ENCODE peak calls at places on chromosomes 13 and 19, in nine cellular contexts. One of them, this sample, is unnamed.

GRCh38 chr13:103067751-103068563 is 1.7 kb upstream of the SLC10A2 start:
- DNase-seq in adrenal gland: no peak
- DNase-seq in tibial nerve: no peak
- DNase-seq in body of pancreas: no peak
- DNase-seq in right lobe of liver: no peak
- DNase-seq in Peyer's patch: peak; percentile 89
- DNase-seq in spleen: no peak
- DNase-seq in IMR-90: no peak
- DNase-seq in heart left ventricle: no peak
- DNase-seq in this sample: peak; percentile 10

GRCh38 chr13:35818577-35819165 is 312.5 kb downstream of the DCLK1 start:
- DNase-seq in adrenal gland: no peak
- DNase-seq in tibial nerve: no peak
- DNase-seq in body of pancreas: no peak
- DNase-seq in right lobe of liver: no peak
- DNase-seq in Peyer's patch: no peak
- DNase-seq in spleen: no peak
- DNase-seq in IMR-90: peak; percentile 60
- DNase-seq in heart left ventricle: no peak
- DNase-seq in this sample: no peak

GRCh38 chr13:78326608-78327007 is 276.7 kb downstream of the POU4F1 start:
- DNase-seq in adrenal gland: no peak
- DNase-seq in tibial nerve: no peak
- DNase-seq in body of pancreas: no peak
- DNase-seq in right lobe of liver: no peak
- DNase-seq in Peyer's patch: no peak
- DNase-seq in spleen: no peak
- DNase-seq in IMR-90: no peak
- DNase-seq in heart left ventricle: no peak
- DNase-seq in this sample: no peak

GRCh38 chr19:23440791-23441190 is 45.5 kb upstream of the ZNF91 start:
- DNase-seq in adrenal gland: no peak
- DNase-seq in tibial nerve: no peak
- DNase-seq in body of pancreas: no peak
- DNase-seq in right lobe of liver: no peak
- DNase-seq in Peyer's patch: no peak
- DNase-seq in spleen: no peak
- DNase-seq in IMR-90: no peak
- DNase-seq in heart left ventricle: no peak
- DNase-seq in this sample: no peak

GRCh38 chr19:58033741-58034475 is at the start of gene ZSCAN1:
- DNase-seq in adrenal gland: peak; percentile 78
- DNase-seq in tibial nerve: peak; percentile 38
- DNase-seq in body of pancreas: peak; percentile 88
- DNase-seq in right lobe of liver: peak; percentile 79
- DNase-seq in Peyer's patch: peak; percentile 69
- DNase-seq in spleen: peak; percentile 77
- DNase-seq in IMR-90: peak; percentile 41
- DNase-seq in heart left ventricle: peak; percentile 93
- DNase-seq in this sample: peak; percentile 90

GRCh38 chr19:31356587-31357314 is 7.5 kb upstream of the TSHZ3 start:
- DNase-seq in adrenal gland: peak; percentile 47
- DNase-seq in tibial nerve: no peak
- DNase-seq in body of pancreas: peak; percentile 60
- DNase-seq in right lobe of liver: no peak
- DNase-seq in Peyer's patch: peak; percentile 54
- DNase-seq in spleen: peak; percentile 86
- DNase-seq in IMR-90: no peak
- DNase-seq in heart left ventricle: no peak
- DNase-seq in this sample: peak; percentile 47

GRCh38 chr19:10228925-10229324 is 2.2 kb downstream of the S1PR2 start:
- DNase-seq in adrenal gland: no peak
- DNase-seq in tibial nerve: peak; percentile 31
- DNase-seq in body of pancreas: peak; percentile 24
- DNase-seq in right lobe of liver: no peak
- DNase-seq in Peyer's patch: peak; percentile 66
- DNase-seq in spleen: no peak
- DNase-seq in IMR-90: peak; percentile 41
- DNase-seq in heart left ventricle: no peak
- DNase-seq in this sample: no peak

GRCh38 chr13:80131204-80131603 is 209.7 kb downstream of the SPRY2 start:
- DNase-seq in adrenal gland: peak; percentile 60
- DNase-seq in tibial nerve: peak; percentile 43
- DNase-seq in body of pancreas: peak; percentile 82
- DNase-seq in right lobe of liver: peak; percentile 86
- DNase-seq in Peyer's patch: peak; percentile 71
- DNase-seq in spleen: no peak
- DNase-seq in IMR-90: peak; percentile 46
- DNase-seq in heart left ventricle: peak; percentile 87
- DNase-seq in this sample: peak; percentile 87

GRCh38 chr19:35712910-35713845 is 4.6 kb upstream of the KMT2B start:
- DNase-seq in adrenal gland: no peak
- DNase-seq in tibial nerve: no peak
- DNase-seq in body of pancreas: no peak
- DNase-seq in right lobe of liver: no peak
- DNase-seq in Peyer's patch: peak; percentile 86
- DNase-seq in spleen: no peak
- DNase-seq in IMR-90: no peak
- DNase-seq in heart left ventricle: no peak
- DNase-seq in this sample: no peak

GRCh38 chr19:2569596-2570465 is 93.9 kb downstream of the GADD45B start:
- DNase-seq in adrenal gland: no peak
- DNase-seq in tibial nerve: no peak
- DNase-seq in body of pancreas: no peak
- DNase-seq in right lobe of liver: peak; percentile 22
- DNase-seq in Peyer's patch: peak; percentile 35
- DNase-seq in spleen: peak; percentile 30
- DNase-seq in IMR-90: no peak
- DNase-seq in heart left ventricle: no peak
- DNase-seq in this sample: no peak

GRCh38 chr13:99659234-99659633 is 158.0 kb downstream of the TM9SF2 start:
- DNase-seq in adrenal gland: no peak
- DNase-seq in tibial nerve: no peak
- DNase-seq in body of pancreas: no peak
- DNase-seq in right lobe of liver: no peak
- DNase-seq in Peyer's patch: no peak
- DNase-seq in spleen: no peak
- DNase-seq in IMR-90: no peak
- DNase-seq in heart left ventricle: no peak
- DNase-seq in this sample: no peak

GRCh38 chr19:42203700-42204099 is 13.8 kb downstream of the DEDD2 start:
- DNase-seq in adrenal gland: no peak
- DNase-seq in tibial nerve: no peak
- DNase-seq in body of pancreas: no peak
- DNase-seq in right lobe of liver: no peak
- DNase-seq in Peyer's patch: no peak
- DNase-seq in spleen: no peak
- DNase-seq in IMR-90: no peak
- DNase-seq in heart left ventricle: no peak
- DNase-seq in this sample: no peak

GRCh38 chr19:47444388-47444821 is 25.1 kb upstream of the MEIS3 start:
- DNase-seq in adrenal gland: no peak
- DNase-seq in tibial nerve: no peak
- DNase-seq in body of pancreas: no peak
- DNase-seq in right lobe of liver: peak; percentile 31
- DNase-seq in Peyer's patch: no peak
- DNase-seq in spleen: no peak
- DNase-seq in IMR-90: no peak
- DNase-seq in heart left ventricle: no peak
- DNase-seq in this sample: no peak

GRCh38 chr13:64675256-64675892 is 2554.8 kb downstream of the PCDH9 start:
- DNase-seq in adrenal gland: no peak
- DNase-seq in tibial nerve: no peak
- DNase-seq in body of pancreas: no peak
- DNase-seq in right lobe of liver: no peak
- DNase-seq in Peyer's patch: no peak
- DNase-seq in spleen: no peak
- DNase-seq in IMR-90: peak; percentile 77
- DNase-seq in heart left ventricle: no peak
- DNase-seq in this sample: no peak

GRCh38 chr13:73404581-73404980 is 345.8 kb downstream of the KLF5 start:
- DNase-seq in adrenal gland: no peak
- DNase-seq in tibial nerve: no peak
- DNase-seq in body of pancreas: no peak
- DNase-seq in right lobe of liver: no peak
- DNase-seq in Peyer's patch: peak; percentile 56
- DNase-seq in spleen: no peak
- DNase-seq in IMR-90: no peak
- DNase-seq in heart left ventricle: no peak
- DNase-seq in this sample: no peak
- H3K27me3 ChIP-seq in adrenal gland: no peaks in the 10 kb centered on the region
- H3K27me3 ChIP-seq in tibial nerve: no peaks in the 10 kb centered on the region
- H3K27me3 ChIP-seq in body of pancreas: no peaks in the 10 kb centered on the region
- H3K27me3 ChIP-seq in right lobe of liver: no peaks in the 10 kb centered on the region
- H3K27me3 ChIP-seq in Peyer's patch: no peaks in the 10 kb centered on the region
- H3K27me3 ChIP-seq in spleen: no peaks in the 10 kb centered on the region
- H3K27me3 ChIP-seq in IMR-90: peaks cover 6% of the 10 kb centered on the region
- H3K27me3 ChIP-seq in heart left ventricle: no peaks in the 10 kb centered on the region
- H3K27me3 ChIP-seq in this sample: no peaks in the 10 kb centered on the region

GRCh38 chr19:15324791-15325519 is 7.4 kb downstream of the BRD4 start:
- DNase-seq in adrenal gland: peak; percentile 73
- DNase-seq in tibial nerve: no peak
- DNase-seq in body of pancreas: peak; percentile 86
- DNase-seq in right lobe of liver: peak; percentile 61
- DNase-seq in Peyer's patch: peak; percentile 52
- DNase-seq in spleen: peak; percentile 64
- DNase-seq in IMR-90: no peak
- DNase-seq in heart left ventricle: no peak
- DNase-seq in this sample: no peak

GRCh38 chr19:15320118-15320517 is 12.2 kb downstream of the BRD4 start:
- DNase-seq in adrenal gland: no peak
- DNase-seq in tibial nerve: no peak
- DNase-seq in body of pancreas: no peak
- DNase-seq in right lobe of liver: no peak
- DNase-seq in Peyer's patch: no peak
- DNase-seq in spleen: no peak
- DNase-seq in IMR-90: peak; percentile 73
- DNase-seq in heart left ventricle: no peak
- DNase-seq in this sample: no peak

GRCh38 chr19:15323496-15324235 is 8.7 kb downstream of the BRD4 start:
- DNase-seq in adrenal gland: peak; percentile 74
- DNase-seq in tibial nerve: peak; percentile 44
- DNase-seq in body of pancreas: peak; percentile 69
- DNase-seq in right lobe of liver: peak; percentile 66
- DNase-seq in Peyer's patch: no peak
- DNase-seq in spleen: peak; percentile 78
- DNase-seq in IMR-90: peak; percentile 53
- DNase-seq in heart left ventricle: no peak
- DNase-seq in this sample: peak; percentile 45

GRCh38 chr19:15318241-15318691 is 14.1 kb downstream of the BRD4 start:
- DNase-seq in adrenal gland: peak; percentile 38
- DNase-seq in tibial nerve: no peak
- DNase-seq in body of pancreas: no peak
- DNase-seq in right lobe of liver: no peak
- DNase-seq in Peyer's patch: peak; percentile 66
- DNase-seq in spleen: no peak
- DNase-seq in IMR-90: peak; percentile 42
- DNase-seq in heart left ventricle: no peak
- DNase-seq in this sample: no peak

GRCh38 chr19:15321739-15322138 is 10.6 kb downstream of the BRD4 start:
- DNase-seq in adrenal gland: no peak
- DNase-seq in tibial nerve: no peak
- DNase-seq in body of pancreas: no peak
- DNase-seq in right lobe of liver: no peak
- DNase-seq in Peyer's patch: no peak
- DNase-seq in spleen: no peak
- DNase-seq in IMR-90: no peak
- DNase-seq in heart left ventricle: no peak
- DNase-seq in this sample: no peak
- TF ChIP-seq POLR2A in adrenal gland: no peak
- TF ChIP-seq POLR2A in tibial nerve: no peak
- TF ChIP-seq POLR2A in body of pancreas: no peak
- TF ChIP-seq POLR2A in right lobe of liver: no peak
- TF ChIP-seq POLR2A in Peyer's patch: no peak
- TF ChIP-seq POLR2A in spleen: no peak
- TF ChIP-seq POLR2A in IMR-90: no peak
- TF ChIP-seq POLR2A in heart left ventricle: no peak
- TF ChIP-seq POLR2A in this sample: no peak

DNA sequence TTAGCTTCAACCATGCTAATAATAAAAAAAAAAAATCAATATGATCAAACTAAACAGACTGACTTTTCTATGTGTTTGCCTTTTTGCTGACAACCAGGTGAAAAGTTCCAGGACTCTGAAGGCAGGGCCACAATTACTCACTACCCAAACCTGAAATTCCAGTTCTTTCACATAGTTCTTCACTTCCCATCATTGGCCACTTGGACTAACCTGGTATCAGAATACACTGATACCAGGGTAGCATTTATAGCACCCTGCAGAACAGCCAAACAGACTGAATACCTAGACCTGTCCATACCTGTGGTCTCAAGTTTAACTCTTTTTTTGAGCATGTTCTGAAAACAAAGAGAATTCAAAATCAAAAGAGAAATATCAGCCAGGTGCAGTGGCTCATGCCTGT is 25.1 kb downstream of the ELF1 start:
- DNase-seq in adrenal gland: no peak
- DNase-seq in tibial nerve: no peak
- DNase-seq in body of pancreas: peak; percentile 71
- DNase-seq in right lobe of liver: no peak
- DNase-seq in Peyer's patch: no peak
- DNase-seq in spleen: no peak
- DNase-seq in IMR-90: no peak
- DNase-seq in heart left ventricle: no peak
- DNase-seq in this sample: no peak
- TF ChIP-seq CTCF in adrenal gland: no peak
- TF ChIP-seq CTCF in tibial nerve: no peak
- TF ChIP-seq CTCF in body of pancreas: peak; percentile 88
- TF ChIP-seq CTCF in right lobe of liver: no peak
- TF ChIP-seq CTCF in Peyer's patch: no peak
- TF ChIP-seq CTCF in spleen: no peak
- TF ChIP-seq CTCF in IMR-90: no peak
- TF ChIP-seq CTCF in heart left ventricle: no peak
- TF ChIP-seq CTCF in this sample: no peak

GRCh38 chr13:111594606-111595005 is 274.2 kb downstream of the TEX29 start:
- DNase-seq in adrenal gland: no peak
- DNase-seq in tibial nerve: no peak
- DNase-seq in body of pancreas: no peak
- DNase-seq in right lobe of liver: no peak
- DNase-seq in Peyer's patch: no peak
- DNase-seq in spleen: no peak
- DNase-seq in IMR-90: no peak
- DNase-seq in heart left ventricle: no peak
- DNase-seq in this sample: no peak

GRCh38 chr13:111595791-111596190 is 275.3 kb downstream of the TEX29 start:
- DNase-seq in adrenal gland: no peak
- DNase-seq in tibial nerve: no peak
- DNase-seq in body of pancreas: no peak
- DNase-seq in right lobe of liver: no peak
- DNase-seq in Peyer's patch: no peak
- DNase-seq in spleen: no peak
- DNase-seq in IMR-90: no peak
- DNase-seq in heart left ventricle: no peak
- DNase-seq in this sample: no peak

GRCh38 chr13:111597041-111598017 is 276.9 kb downstream of the TEX29 start:
- DNase-seq in adrenal gland: no peak
- DNase-seq in tibial nerve: no peak
- DNase-seq in body of pancreas: no peak
- DNase-seq in right lobe of liver: no peak
- DNase-seq in Peyer's patch: no peak
- DNase-seq in spleen: peak; percentile 61
- DNase-seq in IMR-90: no peak
- DNase-seq in heart left ventricle: no peak
- DNase-seq in this sample: no peak

GRCh38 chr13:111598751-111599150 is 278.3 kb downstream of the TEX29 start:
- DNase-seq in adrenal gland: no peak
- DNase-seq in tibial nerve: no peak
- DNase-seq in body of pancreas: no peak
- DNase-seq in right lobe of liver: no peak
- DNase-seq in Peyer's patch: no peak
- DNase-seq in spleen: no peak
- DNase-seq in IMR-90: no peak
- DNase-seq in heart left ventricle: no peak
- DNase-seq in this sample: no peak

GRCh38 chr13:111595276-111595675 is 274.8 kb downstream of the TEX29 start:
- DNase-seq in adrenal gland: no peak
- DNase-seq in tibial nerve: no peak
- DNase-seq in body of pancreas: no peak
- DNase-seq in right lobe of liver: no peak
- DNase-seq in Peyer's patch: no peak
- DNase-seq in spleen: no peak
- DNase-seq in IMR-90: no peak
- DNase-seq in heart left ventricle: no peak
- DNase-seq in this sample: no peak
- H3K27me3 ChIP-seq in adrenal gland: peaks cover 7% of the 10 kb centered on the region
- H3K27me3 ChIP-seq in tibial nerve: no peaks in the 10 kb centered on the region
- H3K27me3 ChIP-seq in body of pancreas: no peaks in the 10 kb centered on the region
- H3K27me3 ChIP-seq in right lobe of liver: no peaks in the 10 kb centered on the region
- H3K27me3 ChIP-seq in Peyer's patch: no peaks in the 10 kb centered on the region
- H3K27me3 ChIP-seq in spleen: no peaks in the 10 kb centered on the region
- H3K27me3 ChIP-seq in IMR-90: no peaks in the 10 kb centered on the region
- H3K27me3 ChIP-seq in heart left ventricle: no peaks in the 10 kb centered on the region
- H3K27me3 ChIP-seq in this sample: no peaks in the 10 kb centered on the region